ENCODE peak calls at places on chromosomes 6 and 20, in four cellular contexts. F is IMR-90, D is neural crest cell, I is foreskin fibroblast. E is an unnamed sample.

GRCh38 chr6:84575264-84575663 is 189.1 kb downstream of the TBX18 start:
- DNase-seq in I (peak), D (no peak), F (no peak), E (no peak)

GRCh38 chr20:36663026-36663425 is 17.0 kb upstream of the SLA2 start:
- DNase-seq in F (no peak), D (no peak), I (no peak), E (no peak)

GRCh38 chr6:63263456-63263855 is 52.2 kb downstream of the FKBP1C start:
- DNase-seq in F (no peak), D (no peak), I (no peak), E (no peak)

GRCh38 chr6:167791036-167791779 is 35.5 kb upstream of the AFDN start:
- DNase-seq in I (no peak), D (no peak), F (no peak), E (no peak)

GRCh38 chr20:36929691-36930090 is 21.8 kb downstream of the SAMHD1 start:
- DNase-seq in I (no peak), F (no peak), D (no peak), E (no peak)

GRCh38 chr20:31987744-31988143 is 19.8 kb downstream of the XKR7 start:
- DNase-seq in D (no peak), F (no peak), I (peak), E (no peak)

GRCh38 chr6:71254323-71254722 is 34.3 kb upstream of the OGFRL1 start:
- DNase-seq in F (no peak), I (peak), D (no peak), E (no peak)

GRCh38 chr6:132598473-132598872 is 8.9 kb upstream of the TAAR5 start:
- DNase-seq in I (peak), F (no peak), D (no peak), E (no peak)

GRCh38 chr6:1952726-1953360 is 292.6 kb downstream of the GMDS start:
- DNase-seq in I (peak), D (no peak), F (peak), E (no peak)

GRCh38 chr20:1334761-1335160 is 5.8 kb upstream of the SDCBP2 start:
- DNase-seq in I (no peak), F (no peak), D (no peak), E (no peak)

GRCh38 chr20:38001981-38002380 is 31.3 kb downstream of the TTI1 start:
- DNase-seq in F (peak), I (peak), D (no peak), E (no peak)

GRCh38 chr6:16019462-16019861 is 109.4 kb upstream of the MYLIP start:
- DNase-seq in F (no peak), I (no peak), D (no peak), E (no peak)

GRCh38 chr6:75114795-75115194 is 91.1 kb downstream of the COL12A1 start:
- DNase-seq in I (no peak), F (no peak), D (no peak), E (no peak)

GRCh38 chr20:49344975-49345374 is 67.1 kb upstream of the ZNFX1 start:
- DNase-seq in D (no peak), I (peak), F (peak), E (no peak)

GRCh38 chr6:30060634-30060981 is 457 bp upstream of the POLR1H start:
- DNase-seq in D (no peak), F (peak), I (peak), E (peak)

GRCh38 chr20:44256961-44257360 is 9.9 kb downstream of the GDAP1L1 start:
- DNase-seq in I (no peak), F (no peak), D (no peak), E (no peak)

GRCh38 chr20:44254073-44254472 is 7.0 kb downstream of the GDAP1L1 start:
- DNase-seq in F (no peak), I (no peak), D (no peak), E (no peak)

GRCh38 chr20:44255942-44256341 is 8.8 kb downstream of the GDAP1L1 start:
- DNase-seq in F (no peak), I (no peak), D (no peak), E (no peak)

GRCh38 chr20:44251284-44251683 is 4.2 kb downstream of the GDAP1L1 start:
- DNase-seq in D (no peak), F (no peak), I (no peak), E (no peak)

GRCh38 chr20:44253528-44253927 is 6.4 kb downstream of the GDAP1L1 start:
- DNase-seq in I (no peak), D (no peak), F (no peak), E (no peak)
- TF ChIP-seq CTCF in I (no peak), D (no peak), F (no peak), E (no peak)

DNA sequence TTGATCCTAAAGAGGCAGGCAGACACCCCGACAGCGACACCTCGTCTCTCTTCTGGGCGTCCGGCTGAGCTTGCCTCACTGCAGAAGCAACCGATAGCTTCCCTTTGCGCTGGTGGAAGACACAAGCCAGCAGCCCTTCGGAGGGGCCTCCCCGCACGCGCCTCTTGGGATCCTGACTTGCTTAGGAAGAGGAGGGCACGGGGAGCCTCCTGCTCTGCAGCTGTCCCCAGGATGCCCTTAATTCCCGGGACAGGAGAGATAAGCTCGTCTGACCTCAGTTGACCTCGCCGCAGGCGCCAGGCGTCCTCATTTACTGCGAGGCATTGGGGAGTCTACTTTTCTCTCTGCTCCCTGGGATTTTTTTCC is 94.0 kb downstream of the CD83 start:
- DNase-seq in F (peak), D (no peak), I (peak), E (peak)
- TF ChIP-seq CTCF in F (no peak), D (no peak), I (no peak), E (no peak)

DNA sequence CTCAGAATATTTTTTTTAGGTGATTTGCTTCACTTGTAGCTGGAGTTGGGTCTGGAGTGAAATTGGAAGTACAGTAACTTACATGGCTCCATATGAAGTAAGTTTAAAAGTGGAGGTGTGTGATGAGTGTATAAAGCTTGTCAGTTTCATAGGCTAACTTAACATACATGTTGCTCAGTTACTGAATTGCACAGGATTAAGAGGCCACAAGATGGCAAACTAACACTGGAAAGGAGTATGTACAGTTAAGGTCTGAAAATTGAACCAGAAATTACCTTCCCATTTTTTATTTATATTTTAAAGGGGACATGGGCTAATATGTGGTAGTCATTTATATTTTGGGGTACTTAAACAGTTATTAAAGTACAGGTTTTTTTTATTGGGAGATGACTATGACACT is 45.3 kb upstream of the SMIM8 start:
- DNase-seq in D (no peak), F (peak), I (no peak), E (no peak)
- TF ChIP-seq CTCF in D (peak), F (peak), I (no peak), E (no peak)

DNA sequence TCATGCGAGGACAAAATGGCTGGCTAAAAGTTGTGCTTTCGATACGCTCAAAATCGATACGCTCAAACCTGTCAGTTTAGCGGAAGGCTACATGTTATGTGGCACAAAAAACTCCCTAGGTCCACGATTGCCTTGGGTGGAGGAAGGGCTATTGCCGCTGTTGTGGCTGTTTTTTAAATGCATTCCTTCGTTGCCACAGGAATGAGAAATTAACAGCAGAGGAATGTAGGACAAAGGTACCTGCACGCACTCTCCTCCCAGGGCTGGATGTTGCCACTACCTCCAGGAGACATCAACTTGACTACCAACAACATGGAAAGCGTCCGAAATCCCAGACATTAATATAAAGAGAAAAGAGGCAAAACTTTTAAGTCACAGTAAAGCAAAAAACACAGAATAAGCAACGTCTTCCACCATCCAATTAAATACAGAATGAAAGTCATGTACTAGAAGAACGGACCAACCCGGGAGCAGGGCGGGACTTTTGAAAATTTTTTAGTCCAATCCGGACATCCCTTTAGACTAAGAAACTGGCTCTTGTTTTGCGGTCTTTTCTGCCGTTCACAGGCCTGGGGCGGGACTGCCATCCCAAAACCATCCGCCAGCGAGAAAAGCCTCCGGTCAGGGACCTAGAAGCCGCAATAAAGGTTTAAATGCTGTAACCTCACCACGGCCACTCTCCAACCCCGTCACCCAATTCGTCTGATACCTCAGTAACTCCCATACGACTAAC is 32.1 kb upstream of the HFE start:
- DNase-seq in F (peak), D (peak), I (peak), E (peak)
- TF ChIP-seq CTCF in F (peak), D (peak), I (no peak), E (no peak)

DNA sequence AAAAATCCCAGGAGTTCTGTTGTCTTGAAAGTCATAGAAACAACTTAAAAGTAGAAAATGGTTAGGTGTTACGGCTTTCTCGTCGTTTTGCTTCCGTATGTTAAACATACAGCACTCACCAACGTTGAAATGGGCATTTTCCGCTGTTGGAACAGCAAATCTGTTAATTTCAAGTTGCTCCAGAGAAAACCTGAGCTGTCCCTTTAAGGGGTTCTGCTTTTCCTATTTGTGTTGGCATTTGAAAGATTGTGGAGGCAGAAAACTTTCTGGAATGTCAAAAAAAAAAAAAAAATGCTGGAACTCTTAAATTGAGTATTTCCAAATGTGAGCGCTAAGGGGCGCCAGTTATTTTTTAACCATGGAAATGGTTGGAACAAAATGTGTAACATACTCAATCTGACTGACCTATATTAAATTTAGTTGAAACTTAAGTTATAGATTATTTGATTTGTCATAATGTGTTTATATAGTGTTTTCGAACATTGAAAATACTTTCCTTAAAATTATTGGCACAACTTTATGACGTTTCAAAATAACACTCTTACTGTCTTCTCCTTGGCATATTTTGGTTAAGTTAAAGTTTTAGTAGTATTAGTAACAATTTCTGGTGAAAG is 2.2 kb downstream of the QKI start:
- DNase-seq in D (peak), I (peak), F (peak), E (no peak)
- TF ChIP-seq CTCF in D (peak), I (peak), F (peak), E (peak)